ENCODE peak calls at places on chromosomes 4 and X, in six cellular contexts. One of them, this sample, is unnamed.
A peak's percentile ranks its signal among the peaks of the same experiment; 100 is the strongest.

GRCh38 chrX:113644426-113644825 is 803.8 kb upstream of the AMOT start:
- DNase-seq in neuronal stem cell: no peak
- DNase-seq in stimulated activated CD8-positive, alpha-beta memory T cell treated with anti-CD3 and anti-CD28 coated beads, Interleukin-15, amount 100 ng/mL, for 4 hours: no peak
- DNase-seq in astrocyte: peak; percentile 64
- DNase-seq in CD4-positive, alpha-beta memory T cell: no peak
- DNase-seq in GM23248: peak; percentile 74
- DNase-seq in this sample: no peak

GRCh38 chrX:123988423-123989116 is 27.1 kb downstream of the STAG2 start:
- DNase-seq in neuronal stem cell: no peak
- DNase-seq in GM23248: no peak
- DNase-seq in CD4-positive, alpha-beta memory T cell: no peak
- DNase-seq in stimulated activated CD8-positive, alpha-beta memory T cell treated with anti-CD3 and anti-CD28 coated beads, Interleukin-15, amount 100 ng/mL, for 4 hours: no peak
- DNase-seq in astrocyte: no peak
- DNase-seq in this sample: no peak

GRCh38 chr4:163048447-163048846 is 118.2 kb downstream of the NAF1 start:
- DNase-seq in neuronal stem cell: no peak
- DNase-seq in stimulated activated CD8-positive, alpha-beta memory T cell treated with anti-CD3 and anti-CD28 coated beads, Interleukin-15, amount 100 ng/mL, for 4 hours: no peak
- DNase-seq in astrocyte: peak; percentile 9
- DNase-seq in CD4-positive, alpha-beta memory T cell: no peak
- DNase-seq in GM23248: peak; percentile 67
- DNase-seq in this sample: no peak

GRCh38 chr4:45621926-45622325 is 501.9 kb downstream of the GABRG1 start:
- DNase-seq in GM23248: peak; percentile 89
- DNase-seq in neuronal stem cell: no peak
- DNase-seq in astrocyte: peak; percentile 47
- DNase-seq in stimulated activated CD8-positive, alpha-beta memory T cell treated with anti-CD3 and anti-CD28 coated beads, Interleukin-15, amount 100 ng/mL, for 4 hours: no peak
- DNase-seq in CD4-positive, alpha-beta memory T cell: no peak
- DNase-seq in this sample: no peak

GRCh38 chr4:20422398-20422797 is 170.7 kb downstream of the SLIT2 start:
- DNase-seq in CD4-positive, alpha-beta memory T cell: peak; percentile 44
- DNase-seq in astrocyte: peak; percentile 14
- DNase-seq in neuronal stem cell: peak; percentile 33
- DNase-seq in stimulated activated CD8-positive, alpha-beta memory T cell treated with anti-CD3 and anti-CD28 coated beads, Interleukin-15, amount 100 ng/mL, for 4 hours: no peak
- DNase-seq in GM23248: peak; percentile 70
- DNase-seq in this sample: no peak

GRCh38 chr4:173883821-173884220 is 353.8 kb upstream of the HAND2 start:
- DNase-seq in neuronal stem cell: no peak
- DNase-seq in CD4-positive, alpha-beta memory T cell: no peak
- DNase-seq in stimulated activated CD8-positive, alpha-beta memory T cell treated with anti-CD3 and anti-CD28 coated beads, Interleukin-15, amount 100 ng/mL, for 4 hours: no peak
- DNase-seq in GM23248: peak; percentile 49
- DNase-seq in astrocyte: peak; percentile 0
- DNase-seq in this sample: no peak

GRCh38 chrX:102714994-102715393 is 2.7 kb downstream of the GPRASP2 start:
- DNase-seq in GM23248: no peak
- DNase-seq in neuronal stem cell: no peak
- DNase-seq in astrocyte: no peak
- DNase-seq in stimulated activated CD8-positive, alpha-beta memory T cell treated with anti-CD3 and anti-CD28 coated beads, Interleukin-15, amount 100 ng/mL, for 4 hours: no peak
- DNase-seq in CD4-positive, alpha-beta memory T cell: no peak
- DNase-seq in this sample: no peak

GRCh38 chr4:15729910-15730533 is 27.2 kb downstream of the BST1 start:
- DNase-seq in stimulated activated CD8-positive, alpha-beta memory T cell treated with anti-CD3 and anti-CD28 coated beads, Interleukin-15, amount 100 ng/mL, for 4 hours: peak; percentile 7
- DNase-seq in CD4-positive, alpha-beta memory T cell: no peak
- DNase-seq in neuronal stem cell: peak; percentile 29
- DNase-seq in astrocyte: peak; percentile 20
- DNase-seq in GM23248: peak; percentile 62
- DNase-seq in this sample: peak; percentile 41

GRCh38 chr4:54659213-54660144 is 1.7 kb downstream of the KIT start:
- DNase-seq in astrocyte: no peak
- DNase-seq in GM23248: no peak
- DNase-seq in CD4-positive, alpha-beta memory T cell: no peak
- DNase-seq in stimulated activated CD8-positive, alpha-beta memory T cell treated with anti-CD3 and anti-CD28 coated beads, Interleukin-15, amount 100 ng/mL, for 4 hours: no peak
- DNase-seq in neuronal stem cell: peak; percentile 37
- DNase-seq in this sample: no peak

GRCh38 chr4:186587416-186588018 is 32.1 kb upstream of the MTNR1A start:
- DNase-seq in GM23248: peak; percentile 70
- DNase-seq in CD4-positive, alpha-beta memory T cell: no peak
- DNase-seq in stimulated activated CD8-positive, alpha-beta memory T cell treated with anti-CD3 and anti-CD28 coated beads, Interleukin-15, amount 100 ng/mL, for 4 hours: peak; percentile 24
- DNase-seq in neuronal stem cell: peak; percentile 57
- DNase-seq in astrocyte: peak; percentile 20
- DNase-seq in this sample: peak; percentile 17

GRCh38 chrX:140822861-140823260 is 113.3 kb downstream of the LINC00632 start:
- DNase-seq in CD4-positive, alpha-beta memory T cell: no peak
- DNase-seq in GM23248: no peak
- DNase-seq in neuronal stem cell: no peak
- DNase-seq in stimulated activated CD8-positive, alpha-beta memory T cell treated with anti-CD3 and anti-CD28 coated beads, Interleukin-15, amount 100 ng/mL, for 4 hours: no peak
- DNase-seq in astrocyte: no peak
- DNase-seq in this sample: no peak

GRCh38 chr4:2182981-2183380 is 58.9 kb downstream of the HAUS3 start:
- DNase-seq in stimulated activated CD8-positive, alpha-beta memory T cell treated with anti-CD3 and anti-CD28 coated beads, Interleukin-15, amount 100 ng/mL, for 4 hours: no peak
- DNase-seq in neuronal stem cell: no peak
- DNase-seq in CD4-positive, alpha-beta memory T cell: no peak
- DNase-seq in GM23248: no peak
- DNase-seq in astrocyte: no peak
- DNase-seq in this sample: no peak

This sample was measured in naive B cell.